ENCODE peak calls at places on chromosomes 5 and 9, in ten cellular contexts. One of them, this sample, is unnamed.

GRCh38 chr5:91443028-91443427 is 59.9 kb upstream of the ARRDC3 start:
- DNase-seq in ACHN: no peak
- DNase-seq in neural progenitor cell: no peak
- DNase-seq in mucosa of gallbladder: no peak
- DNase-seq in caudate nucleus: no peak
- DNase-seq in HuH-7: no peak
- DNase-seq in NCI-H1092: no peak
- DNase-seq in posterior cingulate gyrus: no peak
- DNase-seq in stimulated activated CD4-positive, alpha-beta T cell treated with anti-CD3 and anti-CD28 coated beads, Interleukin-12 subunit alpha, Interleukin-12 subunit beta, amount 100 ng/mL, for 48 hours: no peak
- DNase-seq in stimulated activated CD8-positive, alpha-beta memory T cell treated with anti-CD3 and anti-CD28 coated beads, Interleukin-2, amount 100 ng/mL, for 48 hours: no peak
- DNase-seq in this sample: peak; percentile 89

GRCh38 chr9:81724242-81724889 is 35.0 kb upstream of the TLE1 start:
- DNase-seq in ACHN: no peak
- DNase-seq in neural progenitor cell: no peak
- DNase-seq in mucosa of gallbladder: peak; percentile 24
- DNase-seq in caudate nucleus: no peak
- DNase-seq in HuH-7: no peak
- DNase-seq in NCI-H1092: no peak
- DNase-seq in posterior cingulate gyrus: no peak
- DNase-seq in stimulated activated CD4-positive, alpha-beta T cell treated with anti-CD3 and anti-CD28 coated beads, Interleukin-12 subunit alpha, Interleukin-12 subunit beta, amount 100 ng/mL, for 48 hours: no peak
- DNase-seq in stimulated activated CD8-positive, alpha-beta memory T cell treated with anti-CD3 and anti-CD28 coated beads, Interleukin-2, amount 100 ng/mL, for 48 hours: no peak
- DNase-seq in this sample: no peak

GRCh38 chr5:64900618-64901017 is 131.9 kb downstream of the CWC27 start:
- DNase-seq in ACHN: no peak
- DNase-seq in neural progenitor cell: no peak
- DNase-seq in mucosa of gallbladder: no peak
- DNase-seq in caudate nucleus: no peak
- DNase-seq in HuH-7: peak; percentile 14
- DNase-seq in NCI-H1092: no peak
- DNase-seq in posterior cingulate gyrus: no peak
- DNase-seq in stimulated activated CD4-positive, alpha-beta T cell treated with anti-CD3 and anti-CD28 coated beads, Interleukin-12 subunit alpha, Interleukin-12 subunit beta, amount 100 ng/mL, for 48 hours: no peak
- DNase-seq in stimulated activated CD8-positive, alpha-beta memory T cell treated with anti-CD3 and anti-CD28 coated beads, Interleukin-2, amount 100 ng/mL, for 48 hours: no peak
- DNase-seq in this sample: no peak

GRCh38 chr5:86757824-86758223 is 140.1 kb downstream of the COX7C start:
- DNase-seq in ACHN: no peak
- DNase-seq in neural progenitor cell: no peak
- DNase-seq in mucosa of gallbladder: no peak
- DNase-seq in caudate nucleus: no peak
- DNase-seq in HuH-7: no peak
- DNase-seq in NCI-H1092: no peak
- DNase-seq in posterior cingulate gyrus: no peak
- DNase-seq in stimulated activated CD4-positive, alpha-beta T cell treated with anti-CD3 and anti-CD28 coated beads, Interleukin-12 subunit alpha, Interleukin-12 subunit beta, amount 100 ng/mL, for 48 hours: no peak
- DNase-seq in stimulated activated CD8-positive, alpha-beta memory T cell treated with anti-CD3 and anti-CD28 coated beads, Interleukin-2, amount 100 ng/mL, for 48 hours: no peak
- DNase-seq in this sample: no peak

GRCh38 chr5:148697821-148698196 is 43.5 kb upstream of the HTR4 start:
- DNase-seq in ACHN: no peak
- DNase-seq in neural progenitor cell: no peak
- DNase-seq in mucosa of gallbladder: no peak
- DNase-seq in caudate nucleus: no peak
- DNase-seq in HuH-7: no peak
- DNase-seq in NCI-H1092: no peak
- DNase-seq in posterior cingulate gyrus: no peak
- DNase-seq in stimulated activated CD4-positive, alpha-beta T cell treated with anti-CD3 and anti-CD28 coated beads, Interleukin-12 subunit alpha, Interleukin-12 subunit beta, amount 100 ng/mL, for 48 hours: no peak
- DNase-seq in stimulated activated CD8-positive, alpha-beta memory T cell treated with anti-CD3 and anti-CD28 coated beads, Interleukin-2, amount 100 ng/mL, for 48 hours: no peak
- DNase-seq in this sample: no peak

GRCh38 chr9:93586290-93587057 is 10.1 kb downstream of the PHF2 start:
- DNase-seq in ACHN: no peak
- DNase-seq in neural progenitor cell: no peak
- DNase-seq in mucosa of gallbladder: no peak
- DNase-seq in caudate nucleus: no peak
- DNase-seq in HuH-7: no peak
- DNase-seq in NCI-H1092: no peak
- DNase-seq in posterior cingulate gyrus: no peak
- DNase-seq in stimulated activated CD4-positive, alpha-beta T cell treated with anti-CD3 and anti-CD28 coated beads, Interleukin-12 subunit alpha, Interleukin-12 subunit beta, amount 100 ng/mL, for 48 hours: no peak
- DNase-seq in stimulated activated CD8-positive, alpha-beta memory T cell treated with anti-CD3 and anti-CD28 coated beads, Interleukin-2, amount 100 ng/mL, for 48 hours: no peak
- DNase-seq in this sample: no peak

GRCh38 chr5:42840279-42840678 is 28.6 kb upstream of the SELENOP start:
- DNase-seq in ACHN: no peak
- DNase-seq in neural progenitor cell: no peak
- DNase-seq in mucosa of gallbladder: peak; percentile 69
- DNase-seq in caudate nucleus: no peak
- DNase-seq in HuH-7: peak; percentile 32
- DNase-seq in NCI-H1092: no peak
- DNase-seq in posterior cingulate gyrus: no peak
- DNase-seq in stimulated activated CD4-positive, alpha-beta T cell treated with anti-CD3 and anti-CD28 coated beads, Interleukin-12 subunit alpha, Interleukin-12 subunit beta, amount 100 ng/mL, for 48 hours: no peak
- DNase-seq in stimulated activated CD8-positive, alpha-beta memory T cell treated with anti-CD3 and anti-CD28 coated beads, Interleukin-2, amount 100 ng/mL, for 48 hours: no peak
- DNase-seq in this sample: peak; percentile 93

GRCh38 chr5:150044712-150045111 is 41.6 kb downstream of the CSF1R start:
- DNase-seq in ACHN: no peak
- DNase-seq in neural progenitor cell: no peak
- DNase-seq in mucosa of gallbladder: no peak
- DNase-seq in caudate nucleus: no peak
- DNase-seq in HuH-7: no peak
- DNase-seq in NCI-H1092: no peak
- DNase-seq in posterior cingulate gyrus: no peak
- DNase-seq in stimulated activated CD4-positive, alpha-beta T cell treated with anti-CD3 and anti-CD28 coated beads, Interleukin-12 subunit alpha, Interleukin-12 subunit beta, amount 100 ng/mL, for 48 hours: no peak
- DNase-seq in stimulated activated CD8-positive, alpha-beta memory T cell treated with anti-CD3 and anti-CD28 coated beads, Interleukin-2, amount 100 ng/mL, for 48 hours: no peak
- DNase-seq in this sample: no peak

GRCh38 chr5:135189024-135189423 is 155.0 kb upstream of the PITX1 start:
- DNase-seq in ACHN: no peak
- DNase-seq in neural progenitor cell: no peak
- DNase-seq in mucosa of gallbladder: no peak
- DNase-seq in caudate nucleus: no peak
- DNase-seq in HuH-7: no peak
- DNase-seq in NCI-H1092: no peak
- DNase-seq in posterior cingulate gyrus: no peak
- DNase-seq in stimulated activated CD4-positive, alpha-beta T cell treated with anti-CD3 and anti-CD28 coated beads, Interleukin-12 subunit alpha, Interleukin-12 subunit beta, amount 100 ng/mL, for 48 hours: no peak
- DNase-seq in stimulated activated CD8-positive, alpha-beta memory T cell treated with anti-CD3 and anti-CD28 coated beads, Interleukin-2, amount 100 ng/mL, for 48 hours: no peak
- DNase-seq in this sample: no peak

GRCh38 chr9:125146247-125146646 is 2.9 kb upstream of the SCAI start:
- DNase-seq in ACHN: no peak
- DNase-seq in neural progenitor cell: no peak
- DNase-seq in mucosa of gallbladder: no peak
- DNase-seq in caudate nucleus: no peak
- DNase-seq in HuH-7: no peak
- DNase-seq in NCI-H1092: no peak
- DNase-seq in posterior cingulate gyrus: no peak
- DNase-seq in stimulated activated CD4-positive, alpha-beta T cell treated with anti-CD3 and anti-CD28 coated beads, Interleukin-12 subunit alpha, Interleukin-12 subunit beta, amount 100 ng/mL, for 48 hours: no peak
- DNase-seq in stimulated activated CD8-positive, alpha-beta memory T cell treated with anti-CD3 and anti-CD28 coated beads, Interleukin-2, amount 100 ng/mL, for 48 hours: no peak
- DNase-seq in this sample: peak; percentile 78

GRCh38 chr5:19928556-19929421 is 59.2 kb downstream of the CDH18 start:
- DNase-seq in ACHN: peak; percentile 70
- DNase-seq in neural progenitor cell: no peak
- DNase-seq in mucosa of gallbladder: peak; percentile 42
- DNase-seq in caudate nucleus: no peak
- DNase-seq in HuH-7: no peak
- DNase-seq in NCI-H1092: no peak
- DNase-seq in posterior cingulate gyrus: no peak
- DNase-seq in stimulated activated CD4-positive, alpha-beta T cell treated with anti-CD3 and anti-CD28 coated beads, Interleukin-12 subunit alpha, Interleukin-12 subunit beta, amount 100 ng/mL, for 48 hours: no peak
- DNase-seq in stimulated activated CD8-positive, alpha-beta memory T cell treated with anti-CD3 and anti-CD28 coated beads, Interleukin-2, amount 100 ng/mL, for 48 hours: no peak
- DNase-seq in this sample: peak; percentile 89

GRCh38 chr5:88480766-88481499 is 212.3 kb upstream of the TMEM161B start:
- DNase-seq in ACHN: no peak
- DNase-seq in neural progenitor cell: no peak
- DNase-seq in mucosa of gallbladder: no peak
- DNase-seq in caudate nucleus: no peak
- DNase-seq in HuH-7: no peak
- DNase-seq in NCI-H1092: peak; percentile 50
- DNase-seq in posterior cingulate gyrus: no peak
- DNase-seq in stimulated activated CD4-positive, alpha-beta T cell treated with anti-CD3 and anti-CD28 coated beads, Interleukin-12 subunit alpha, Interleukin-12 subunit beta, amount 100 ng/mL, for 48 hours: no peak
- DNase-seq in stimulated activated CD8-positive, alpha-beta memory T cell treated with anti-CD3 and anti-CD28 coated beads, Interleukin-2, amount 100 ng/mL, for 48 hours: no peak
- DNase-seq in this sample: no peak

GRCh38 chr9:132728497-132728896 is 58.2 kb downstream of the GTF3C4 start:
- DNase-seq in ACHN: no peak
- DNase-seq in neural progenitor cell: no peak
- DNase-seq in mucosa of gallbladder: no peak
- DNase-seq in caudate nucleus: no peak
- DNase-seq in HuH-7: no peak
- DNase-seq in NCI-H1092: no peak
- DNase-seq in posterior cingulate gyrus: no peak
- DNase-seq in stimulated activated CD4-positive, alpha-beta T cell treated with anti-CD3 and anti-CD28 coated beads, Interleukin-12 subunit alpha, Interleukin-12 subunit beta, amount 100 ng/mL, for 48 hours: no peak
- DNase-seq in stimulated activated CD8-positive, alpha-beta memory T cell treated with anti-CD3 and anti-CD28 coated beads, Interleukin-2, amount 100 ng/mL, for 48 hours: no peak
- DNase-seq in this sample: no peak

GRCh38 chr5:129382921-129383672 is 77.0 kb upstream of the ADAMTS19 start:
- DNase-seq in ACHN: no peak
- DNase-seq in neural progenitor cell: no peak
- DNase-seq in mucosa of gallbladder: no peak
- DNase-seq in caudate nucleus: no peak
- DNase-seq in HuH-7: no peak
- DNase-seq in NCI-H1092: no peak
- DNase-seq in posterior cingulate gyrus: no peak
- DNase-seq in stimulated activated CD4-positive, alpha-beta T cell treated with anti-CD3 and anti-CD28 coated beads, Interleukin-12 subunit alpha, Interleukin-12 subunit beta, amount 100 ng/mL, for 48 hours: no peak
- DNase-seq in stimulated activated CD8-positive, alpha-beta memory T cell treated with anti-CD3 and anti-CD28 coated beads, Interleukin-2, amount 100 ng/mL, for 48 hours: no peak
- DNase-seq in this sample: peak; percentile 71

GRCh38 chr5:76807296-76807695 is 11.5 kb upstream of the F2RL1 start:
- DNase-seq in ACHN: peak; percentile 80
- DNase-seq in neural progenitor cell: peak; percentile 71
- DNase-seq in mucosa of gallbladder: no peak
- DNase-seq in caudate nucleus: no peak
- DNase-seq in HuH-7: no peak
- DNase-seq in NCI-H1092: no peak
- DNase-seq in posterior cingulate gyrus: no peak
- DNase-seq in stimulated activated CD4-positive, alpha-beta T cell treated with anti-CD3 and anti-CD28 coated beads, Interleukin-12 subunit alpha, Interleukin-12 subunit beta, amount 100 ng/mL, for 48 hours: no peak
- DNase-seq in stimulated activated CD8-positive, alpha-beta memory T cell treated with anti-CD3 and anti-CD28 coated beads, Interleukin-2, amount 100 ng/mL, for 48 hours: no peak
- DNase-seq in this sample: peak; percentile 61

GRCh38 chr5:54516051-54516645 is 1.4 kb upstream of the SNX18 start:
- DNase-seq in ACHN: no peak
- DNase-seq in neural progenitor cell: peak; percentile 51
- DNase-seq in mucosa of gallbladder: no peak
- DNase-seq in caudate nucleus: no peak
- DNase-seq in HuH-7: no peak
- DNase-seq in NCI-H1092: no peak
- DNase-seq in posterior cingulate gyrus: no peak
- DNase-seq in stimulated activated CD4-positive, alpha-beta T cell treated with anti-CD3 and anti-CD28 coated beads, Interleukin-12 subunit alpha, Interleukin-12 subunit beta, amount 100 ng/mL, for 48 hours: no peak
- DNase-seq in stimulated activated CD8-positive, alpha-beta memory T cell treated with anti-CD3 and anti-CD28 coated beads, Interleukin-2, amount 100 ng/mL, for 48 hours: no peak
- DNase-seq in this sample: peak; percentile 63

GRCh38 chr5:92644271-92644886 is 936.6 kb downstream of the NR2F1-AS1 start:
- DNase-seq in ACHN: no peak
- DNase-seq in neural progenitor cell: peak; percentile 21
- DNase-seq in mucosa of gallbladder: no peak
- DNase-seq in caudate nucleus: no peak
- DNase-seq in HuH-7: no peak
- DNase-seq in NCI-H1092: no peak
- DNase-seq in posterior cingulate gyrus: no peak
- DNase-seq in stimulated activated CD4-positive, alpha-beta T cell treated with anti-CD3 and anti-CD28 coated beads, Interleukin-12 subunit alpha, Interleukin-12 subunit beta, amount 100 ng/mL, for 48 hours: no peak
- DNase-seq in stimulated activated CD8-positive, alpha-beta memory T cell treated with anti-CD3 and anti-CD28 coated beads, Interleukin-2, amount 100 ng/mL, for 48 hours: no peak
- DNase-seq in this sample: no peak

GRCh38 chr5:79255786-79256557 is 20.0 kb downstream of the JMY start:
- DNase-seq in ACHN: peak; percentile 46
- DNase-seq in neural progenitor cell: peak; percentile 70
- DNase-seq in mucosa of gallbladder: no peak
- DNase-seq in caudate nucleus: no peak
- DNase-seq in HuH-7: peak; percentile 62
- DNase-seq in NCI-H1092: no peak
- DNase-seq in posterior cingulate gyrus: no peak
- DNase-seq in stimulated activated CD4-positive, alpha-beta T cell treated with anti-CD3 and anti-CD28 coated beads, Interleukin-12 subunit alpha, Interleukin-12 subunit beta, amount 100 ng/mL, for 48 hours: peak; percentile 26
- DNase-seq in stimulated activated CD8-positive, alpha-beta memory T cell treated with anti-CD3 and anti-CD28 coated beads, Interleukin-2, amount 100 ng/mL, for 48 hours: no peak
- DNase-seq in this sample: peak; percentile 41

GRCh38 chr5:43073597-43074546 is 33.8 kb upstream of the ANXA2R start:
- DNase-seq in ACHN: peak; percentile 51
- DNase-seq in neural progenitor cell: peak; percentile 46
- DNase-seq in mucosa of gallbladder: no peak
- DNase-seq in caudate nucleus: no peak
- DNase-seq in HuH-7: peak; percentile 74
- DNase-seq in NCI-H1092: peak; percentile 4
- DNase-seq in posterior cingulate gyrus: no peak
- DNase-seq in stimulated activated CD4-positive, alpha-beta T cell treated with anti-CD3 and anti-CD28 coated beads, Interleukin-12 subunit alpha, Interleukin-12 subunit beta, amount 100 ng/mL, for 48 hours: no peak
- DNase-seq in stimulated activated CD8-positive, alpha-beta memory T cell treated with anti-CD3 and anti-CD28 coated beads, Interleukin-2, amount 100 ng/mL, for 48 hours: no peak
- DNase-seq in this sample: no peak

GRCh38 chr5:107467137-107467932 is 203.4 kb downstream of the EFNA5 start:
- DNase-seq in ACHN: no peak
- DNase-seq in neural progenitor cell: no peak
- DNase-seq in mucosa of gallbladder: peak; percentile 52
- DNase-seq in caudate nucleus: no peak
- DNase-seq in HuH-7: no peak
- DNase-seq in NCI-H1092: no peak
- DNase-seq in posterior cingulate gyrus: no peak
- DNase-seq in stimulated activated CD4-positive, alpha-beta T cell treated with anti-CD3 and anti-CD28 coated beads, Interleukin-12 subunit alpha, Interleukin-12 subunit beta, amount 100 ng/mL, for 48 hours: no peak
- DNase-seq in stimulated activated CD8-positive, alpha-beta memory T cell treated with anti-CD3 and anti-CD28 coated beads, Interleukin-2, amount 100 ng/mL, for 48 hours: no peak
- DNase-seq in this sample: no peak

GRCh38 chr9:137317021-137317978 is 15.2 kb upstream of the NRARP start:
- DNase-seq in ACHN: no peak
- DNase-seq in neural progenitor cell: peak; percentile 9
- DNase-seq in mucosa of gallbladder: no peak
- DNase-seq in caudate nucleus: no peak
- DNase-seq in HuH-7: peak; percentile 45
- DNase-seq in NCI-H1092: no peak
- DNase-seq in posterior cingulate gyrus: no peak
- DNase-seq in stimulated activated CD4-positive, alpha-beta T cell treated with anti-CD3 and anti-CD28 coated beads, Interleukin-12 subunit alpha, Interleukin-12 subunit beta, amount 100 ng/mL, for 48 hours: no peak
- DNase-seq in stimulated activated CD8-positive, alpha-beta memory T cell treated with anti-CD3 and anti-CD28 coated beads, Interleukin-2, amount 100 ng/mL, for 48 hours: no peak
- DNase-seq in this sample: no peak

GRCh38 chr5:135173662-135174290 is 139.7 kb upstream of the PITX1 start:
- DNase-seq in ACHN: no peak
- DNase-seq in neural progenitor cell: no peak
- DNase-seq in mucosa of gallbladder: no peak
- DNase-seq in caudate nucleus: no peak
- DNase-seq in HuH-7: no peak
- DNase-seq in NCI-H1092: no peak
- DNase-seq in posterior cingulate gyrus: no peak
- DNase-seq in stimulated activated CD4-positive, alpha-beta T cell treated with anti-CD3 and anti-CD28 coated beads, Interleukin-12 subunit alpha, Interleukin-12 subunit beta, amount 100 ng/mL, for 48 hours: no peak
- DNase-seq in stimulated activated CD8-positive, alpha-beta memory T cell treated with anti-CD3 and anti-CD28 coated beads, Interleukin-2, amount 100 ng/mL, for 48 hours: no peak
- DNase-seq in this sample: no peak

GRCh38 chr5:34511063-34511462 is 145.1 kb upstream of the RAI14 start:
- DNase-seq in ACHN: no peak
- DNase-seq in neural progenitor cell: no peak
- DNase-seq in mucosa of gallbladder: no peak
- DNase-seq in caudate nucleus: no peak
- DNase-seq in HuH-7: no peak
- DNase-seq in NCI-H1092: no peak
- DNase-seq in posterior cingulate gyrus: no peak
- DNase-seq in stimulated activated CD4-positive, alpha-beta T cell treated with anti-CD3 and anti-CD28 coated beads, Interleukin-12 subunit alpha, Interleukin-12 subunit beta, amount 100 ng/mL, for 48 hours: no peak
- DNase-seq in stimulated activated CD8-positive, alpha-beta memory T cell treated with anti-CD3 and anti-CD28 coated beads, Interleukin-2, amount 100 ng/mL, for 48 hours: no peak
- DNase-seq in this sample: no peak

GRCh38 chr9:38380872-38381534 is 11.5 kb upstream of the ALDH1B1 start:
- DNase-seq in ACHN: no peak
- DNase-seq in neural progenitor cell: peak; percentile 68
- DNase-seq in mucosa of gallbladder: peak; percentile 92
- DNase-seq in caudate nucleus: no peak
- DNase-seq in HuH-7: peak; percentile 44
- DNase-seq in NCI-H1092: peak; percentile 74
- DNase-seq in posterior cingulate gyrus: no peak
- DNase-seq in stimulated activated CD4-positive, alpha-beta T cell treated with anti-CD3 and anti-CD28 coated beads, Interleukin-12 subunit alpha, Interleukin-12 subunit beta, amount 100 ng/mL, for 48 hours: no peak
- DNase-seq in stimulated activated CD8-positive, alpha-beta memory T cell treated with anti-CD3 and anti-CD28 coated beads, Interleukin-2, amount 100 ng/mL, for 48 hours: no peak
- DNase-seq in this sample: no peak

GRCh38 chr9:109264865-109265532 is 55.9 kb downstream of the EPB41L4B start:
- DNase-seq in ACHN: no peak
- DNase-seq in neural progenitor cell: no peak
- DNase-seq in mucosa of gallbladder: peak; percentile 17
- DNase-seq in caudate nucleus: no peak
- DNase-seq in HuH-7: no peak
- DNase-seq in NCI-H1092: peak; percentile 47
- DNase-seq in posterior cingulate gyrus: no peak
- DNase-seq in stimulated activated CD4-positive, alpha-beta T cell treated with anti-CD3 and anti-CD28 coated beads, Interleukin-12 subunit alpha, Interleukin-12 subunit beta, amount 100 ng/mL, for 48 hours: no peak
- DNase-seq in stimulated activated CD8-positive, alpha-beta memory T cell treated with anti-CD3 and anti-CD28 coated beads, Interleukin-2, amount 100 ng/mL, for 48 hours: no peak
- DNase-seq in this sample: no peak

GRCh38 chr9:122186301-122186700 is 26.6 kb downstream of the MORN5 start:
- DNase-seq in ACHN: no peak
- DNase-seq in neural progenitor cell: peak; percentile 21
- DNase-seq in mucosa of gallbladder: no peak
- DNase-seq in caudate nucleus: no peak
- DNase-seq in HuH-7: peak; percentile 79
- DNase-seq in NCI-H1092: no peak
- DNase-seq in posterior cingulate gyrus: no peak
- DNase-seq in stimulated activated CD4-positive, alpha-beta T cell treated with anti-CD3 and anti-CD28 coated beads, Interleukin-12 subunit alpha, Interleukin-12 subunit beta, amount 100 ng/mL, for 48 hours: no peak
- DNase-seq in stimulated activated CD8-positive, alpha-beta memory T cell treated with anti-CD3 and anti-CD28 coated beads, Interleukin-2, amount 100 ng/mL, for 48 hours: no peak
- DNase-seq in this sample: no peak

GRCh38 chr9:135820661-135821060 is 86.7 kb downstream of the CAMSAP1 start:
- DNase-seq in ACHN: no peak
- DNase-seq in neural progenitor cell: no peak
- DNase-seq in mucosa of gallbladder: no peak
- DNase-seq in caudate nucleus: no peak
- DNase-seq in HuH-7: no peak
- DNase-seq in NCI-H1092: no peak
- DNase-seq in posterior cingulate gyrus: no peak
- DNase-seq in stimulated activated CD4-positive, alpha-beta T cell treated with anti-CD3 and anti-CD28 coated beads, Interleukin-12 subunit alpha, Interleukin-12 subunit beta, amount 100 ng/mL, for 48 hours: no peak
- DNase-seq in stimulated activated CD8-positive, alpha-beta memory T cell treated with anti-CD3 and anti-CD28 coated beads, Interleukin-2, amount 100 ng/mL, for 48 hours: no peak
- DNase-seq in this sample: no peak

GRCh38 chr9:29044959-29045358 is 1471.7 kb upstream of the C9orf72 start:
- DNase-seq in ACHN: peak; percentile 10
- DNase-seq in neural progenitor cell: no peak
- DNase-seq in mucosa of gallbladder: no peak
- DNase-seq in caudate nucleus: no peak
- DNase-seq in HuH-7: no peak
- DNase-seq in NCI-H1092: no peak
- DNase-seq in posterior cingulate gyrus: no peak
- DNase-seq in stimulated activated CD4-positive, alpha-beta T cell treated with anti-CD3 and anti-CD28 coated beads, Interleukin-12 subunit alpha, Interleukin-12 subunit beta, amount 100 ng/mL, for 48 hours: no peak
- DNase-seq in stimulated activated CD8-positive, alpha-beta memory T cell treated with anti-CD3 and anti-CD28 coated beads, Interleukin-2, amount 100 ng/mL, for 48 hours: no peak
- DNase-seq in this sample: peak; percentile 4